ENCODE peak calls at places on chromosomes 7 and 10, in nine cellular contexts. One of them, this sample, is unnamed.

GRCh38 chr7:73668103-73668937 is 689 bp downstream of the VPS37D start:
- DNase-seq in PC-3: no peak
- DNase-seq in heart left ventricle: no peak
- DNase-seq in Peyer's patch: no peak
- DNase-seq in body of pancreas: no peak
- DNase-seq in GM23338: no peak
- DNase-seq in tibial artery: no peak
- DNase-seq in hepatocyte: peak; percentile 44
- DNase-seq in heart right ventricle: no peak
- DNase-seq in this sample: no peak

GRCh38 chr7:32062150-32062549 is 8.1 kb downstream of the PDE1C start:
- DNase-seq in Peyer's patch: peak; percentile 63
- DNase-seq in hepatocyte: peak; percentile 64
- DNase-seq in heart right ventricle: peak; percentile 37
- DNase-seq in heart left ventricle: peak; percentile 48
- DNase-seq in PC-3: peak; percentile 64
- DNase-seq in tibial artery: peak; percentile 82
- DNase-seq in GM23338: peak; percentile 87
- DNase-seq in body of pancreas: peak; percentile 31
- DNase-seq in this sample: no peak

GRCh38 chr10:30862486-30862885 is 169.2 kb downstream of the ZNF438 start:
- DNase-seq in heart right ventricle: no peak
- DNase-seq in PC-3: no peak
- DNase-seq in body of pancreas: no peak
- DNase-seq in tibial artery: no peak
- DNase-seq in hepatocyte: no peak
- DNase-seq in GM23338: no peak
- DNase-seq in heart left ventricle: no peak
- DNase-seq in Peyer's patch: no peak
- DNase-seq in this sample: no peak

GRCh38 chr7:132169730-132170129 is 406.5 kb downstream of the PLXNA4 start:
- DNase-seq in tibial artery: no peak
- DNase-seq in body of pancreas: no peak
- DNase-seq in hepatocyte: no peak
- DNase-seq in Peyer's patch: no peak
- DNase-seq in heart right ventricle: no peak
- DNase-seq in heart left ventricle: no peak
- DNase-seq in PC-3: no peak
- DNase-seq in GM23338: peak; percentile 49
- DNase-seq in this sample: no peak

GRCh38 chr7:42091461-42092229 is 145.4 kb downstream of the GLI3 start:
- DNase-seq in body of pancreas: no peak
- DNase-seq in heart right ventricle: no peak
- DNase-seq in PC-3: peak; percentile 81
- DNase-seq in tibial artery: no peak
- DNase-seq in hepatocyte: peak; percentile 66
- DNase-seq in Peyer's patch: no peak
- DNase-seq in GM23338: peak; percentile 89
- DNase-seq in heart left ventricle: no peak
- DNase-seq in this sample: no peak

GRCh38 chr10:48649349-48649944 is 35.2 kb upstream of the WDFY4 start:
- DNase-seq in heart left ventricle: no peak
- DNase-seq in Peyer's patch: no peak
- DNase-seq in GM23338: no peak
- DNase-seq in tibial artery: no peak
- DNase-seq in body of pancreas: no peak
- DNase-seq in heart right ventricle: no peak
- DNase-seq in hepatocyte: no peak
- DNase-seq in PC-3: no peak
- DNase-seq in this sample: no peak

GRCh38 chr10:62373995-62374861 is at the start of gene ZNF365:
- DNase-seq in PC-3: peak; percentile 89
- DNase-seq in body of pancreas: no peak
- DNase-seq in GM23338: peak; percentile 78
- DNase-seq in hepatocyte: peak; percentile 68
- DNase-seq in heart right ventricle: peak; percentile 25
- DNase-seq in tibial artery: peak; percentile 71
- DNase-seq in heart left ventricle: peak; percentile 35
- DNase-seq in Peyer's patch: no peak
- DNase-seq in this sample: no peak

GRCh38 chr10:69508738-69509340 is 57.6 kb downstream of the TSPAN15 start:
- DNase-seq in heart left ventricle: no peak
- DNase-seq in tibial artery: peak; percentile 58
- DNase-seq in heart right ventricle: no peak
- DNase-seq in body of pancreas: no peak
- DNase-seq in PC-3: no peak
- DNase-seq in hepatocyte: peak; percentile 2
- DNase-seq in Peyer's patch: peak; percentile 50
- DNase-seq in GM23338: no peak
- DNase-seq in this sample: no peak

GRCh38 chr7:39002755-39003154 is 25.0 kb downstream of the POU6F2 start:
- DNase-seq in Peyer's patch: no peak
- DNase-seq in heart right ventricle: no peak
- DNase-seq in hepatocyte: no peak
- DNase-seq in body of pancreas: no peak
- DNase-seq in tibial artery: no peak
- DNase-seq in GM23338: no peak
- DNase-seq in PC-3: no peak
- DNase-seq in heart left ventricle: no peak
- DNase-seq in this sample: no peak

GRCh38 chr7:113867325-113867724 is 51.5 kb downstream of the PPP1R3A start:
- DNase-seq in tibial artery: no peak
- DNase-seq in heart left ventricle: no peak
- DNase-seq in Peyer's patch: no peak
- DNase-seq in hepatocyte: no peak
- DNase-seq in heart right ventricle: no peak
- DNase-seq in GM23338: no peak
- DNase-seq in body of pancreas: no peak
- DNase-seq in PC-3: no peak
- DNase-seq in this sample: no peak

GRCh38 chr10:86392723-86393094 is 26.1 kb upstream of the GRID1 start:
- DNase-seq in PC-3: no peak
- DNase-seq in GM23338: no peak
- DNase-seq in heart right ventricle: no peak
- DNase-seq in heart left ventricle: no peak
- DNase-seq in body of pancreas: no peak
- DNase-seq in Peyer's patch: no peak
- DNase-seq in hepatocyte: no peak
- DNase-seq in tibial artery: no peak
- DNase-seq in this sample: no peak

GRCh38 chr7:35334511-35334910 is 80.6 kb upstream of the TBX20 start:
- DNase-seq in GM23338: no peak
- DNase-seq in heart left ventricle: no peak
- DNase-seq in PC-3: peak; percentile 57
- DNase-seq in tibial artery: no peak
- DNase-seq in hepatocyte: no peak
- DNase-seq in Peyer's patch: no peak
- DNase-seq in body of pancreas: no peak
- DNase-seq in heart right ventricle: no peak
- DNase-seq in this sample: no peak

GRCh38 chr10:80318742-80319141 is 29.3 kb upstream of the MAT1A start:
- DNase-seq in Peyer's patch: no peak
- DNase-seq in tibial artery: no peak
- DNase-seq in body of pancreas: no peak
- DNase-seq in hepatocyte: no peak
- DNase-seq in heart left ventricle: no peak
- DNase-seq in PC-3: no peak
- DNase-seq in heart right ventricle: no peak
- DNase-seq in GM23338: no peak
- DNase-seq in this sample: no peak

GRCh38 chr7:56007167-56007652 is 42.8 kb downstream of the NIPSNAP2 start:
- DNase-seq in tibial artery: no peak
- DNase-seq in PC-3: no peak
- DNase-seq in heart right ventricle: no peak
- DNase-seq in GM23338: no peak
- DNase-seq in heart left ventricle: no peak
- DNase-seq in body of pancreas: no peak
- DNase-seq in Peyer's patch: no peak
- DNase-seq in hepatocyte: peak; percentile 78
- DNase-seq in this sample: no peak

GRCh38 chr10:63707254-63707910 is 186.2 kb downstream of the REEP3 start:
- DNase-seq in heart right ventricle: peak; percentile 54
- DNase-seq in hepatocyte: peak; percentile 67
- DNase-seq in PC-3: peak; percentile 100
- DNase-seq in Peyer's patch: no peak
- DNase-seq in tibial artery: no peak
- DNase-seq in body of pancreas: peak; percentile 53
- DNase-seq in GM23338: no peak
- DNase-seq in heart left ventricle: no peak
- DNase-seq in this sample: no peak

GRCh38 chr10:103500481-103500880 is 7.0 kb downstream of the NEURL1 start:
- DNase-seq in tibial artery: peak; percentile 39
- DNase-seq in Peyer's patch: no peak
- DNase-seq in PC-3: no peak
- DNase-seq in hepatocyte: no peak
- DNase-seq in heart left ventricle: no peak
- DNase-seq in GM23338: no peak
- DNase-seq in body of pancreas: no peak
- DNase-seq in heart right ventricle: no peak
- DNase-seq in this sample: no peak
- H3K27me3 ChIP-seq in tibial artery: no peaks in the 10 kb centered on the region
- H3K27me3 ChIP-seq in Peyer's patch: no peaks in the 10 kb centered on the region
- H3K27me3 ChIP-seq in PC-3: peaks cover 3% of the 10 kb centered on the region
- H3K27me3 ChIP-seq in hepatocyte: peaks cover 16% of the 10 kb centered on the region
- H3K27me3 ChIP-seq in heart left ventricle: no peaks in the 10 kb centered on the region
- H3K27me3 ChIP-seq in GM23338: peaks cover 20% of the 10 kb centered on the region
- H3K27me3 ChIP-seq in body of pancreas: no peaks in the 10 kb centered on the region
- H3K27me3 ChIP-seq in heart right ventricle: no peaks in the 10 kb centered on the region
- H3K27me3 ChIP-seq in this sample: no peaks in the 10 kb centered on the region

DNA sequence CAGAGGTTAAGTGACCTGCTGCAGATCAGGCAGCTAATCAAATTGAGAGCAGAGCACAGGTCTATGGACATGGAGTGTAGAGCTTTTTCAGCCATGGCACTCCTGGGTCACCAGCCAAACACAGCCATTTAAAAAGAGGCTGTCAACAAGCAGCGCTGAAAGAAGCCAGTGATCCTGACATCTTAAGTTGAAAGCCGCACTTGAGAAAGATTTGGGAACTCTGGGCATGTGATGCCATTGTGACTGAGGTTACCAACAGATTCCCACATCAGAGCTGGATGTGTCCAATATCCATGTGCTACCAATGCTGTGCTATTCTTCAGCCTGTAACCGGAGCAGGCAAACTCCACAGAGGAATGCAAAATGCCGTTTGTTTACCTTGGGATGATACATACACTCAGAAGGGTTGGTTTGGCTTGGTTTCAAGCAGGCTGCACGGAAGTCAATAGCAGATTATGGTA is 56.2 kb upstream of the ABLIM1 start:
- DNase-seq in heart left ventricle: peak; percentile 73
- DNase-seq in GM23338: no peak
- DNase-seq in PC-3: peak; percentile 94
- DNase-seq in hepatocyte: peak; percentile 66
- DNase-seq in body of pancreas: no peak
- DNase-seq in Peyer's patch: no peak
- DNase-seq in tibial artery: no peak
- DNase-seq in heart right ventricle: peak; percentile 60
- DNase-seq in this sample: no peak
- H3K27ac ChIP-seq in heart left ventricle: peak overlapping the region; percentile 82
- H3K27ac ChIP-seq in GM23338: no peak overlapping the region
- H3K27ac ChIP-seq in PC-3: peak overlapping the region; percentile 71
- H3K27ac ChIP-seq in hepatocyte: no peak overlapping the region
- H3K27ac ChIP-seq in body of pancreas: no peak overlapping the region
- H3K27ac ChIP-seq in Peyer's patch: no peak overlapping the region
- H3K27ac ChIP-seq in tibial artery: peak overlapping the region; percentile 60
- H3K27ac ChIP-seq in heart right ventricle: peak overlapping the region; percentile 86
- H3K27ac ChIP-seq in this sample: no peak overlapping the region

GRCh38 chr7:105036217-105037168 is 22.5 kb downstream of the KMT2E start:
- DNase-seq in PC-3: no peak
- DNase-seq in body of pancreas: no peak
- DNase-seq in tibial artery: no peak
- DNase-seq in hepatocyte: no peak
- DNase-seq in heart left ventricle: no peak
- DNase-seq in GM23338: no peak
- DNase-seq in Peyer's patch: no peak
- DNase-seq in heart right ventricle: no peak
- DNase-seq in this sample: no peak

GRCh38 chr7:105030447-105030846 is 16.4 kb downstream of the KMT2E start:
- DNase-seq in GM23338: no peak
- DNase-seq in body of pancreas: no peak
- DNase-seq in tibial artery: no peak
- DNase-seq in Peyer's patch: no peak
- DNase-seq in hepatocyte: no peak
- DNase-seq in PC-3: no peak
- DNase-seq in heart left ventricle: no peak
- DNase-seq in heart right ventricle: no peak
- DNase-seq in this sample: no peak

GRCh38 chr7:105032553-105033214 is 18.7 kb downstream of the KMT2E start:
- DNase-seq in GM23338: no peak
- DNase-seq in heart left ventricle: no peak
- DNase-seq in Peyer's patch: no peak
- DNase-seq in body of pancreas: no peak
- DNase-seq in PC-3: no peak
- DNase-seq in tibial artery: no peak
- DNase-seq in hepatocyte: no peak
- DNase-seq in heart right ventricle: no peak
- DNase-seq in this sample: no peak

GRCh38 chr7:105037319-105037718 is 23.3 kb downstream of the KMT2E start:
- DNase-seq in tibial artery: no peak
- DNase-seq in heart right ventricle: no peak
- DNase-seq in PC-3: no peak
- DNase-seq in hepatocyte: no peak
- DNase-seq in Peyer's patch: no peak
- DNase-seq in body of pancreas: no peak
- DNase-seq in GM23338: no peak
- DNase-seq in heart left ventricle: no peak
- DNase-seq in this sample: no peak

DNA sequence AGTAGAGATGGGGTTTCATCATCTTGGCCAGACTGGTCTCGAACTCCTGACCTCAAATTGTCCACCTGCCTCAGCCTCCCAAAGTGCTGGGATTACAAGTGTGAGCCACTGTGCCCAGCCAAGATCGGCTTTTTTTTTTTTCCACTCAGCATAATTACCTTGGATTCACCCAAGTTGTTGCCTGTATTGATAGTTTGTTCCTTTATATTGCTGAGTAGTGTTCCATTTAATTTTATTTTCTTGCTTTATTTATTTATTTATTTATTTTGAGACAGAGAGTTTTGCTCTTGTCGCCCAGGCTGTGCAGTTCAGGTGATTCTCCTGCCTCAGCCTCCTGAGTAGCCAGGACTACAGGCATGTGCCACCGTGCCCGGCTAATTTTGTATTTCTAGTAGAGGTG is 21.3 kb downstream of the KMT2E start:
- DNase-seq in tibial artery: no peak
- DNase-seq in GM23338: no peak
- DNase-seq in body of pancreas: no peak
- DNase-seq in heart left ventricle: no peak
- DNase-seq in PC-3: no peak
- DNase-seq in heart right ventricle: no peak
- DNase-seq in Peyer's patch: no peak
- DNase-seq in hepatocyte: no peak
- DNase-seq in this sample: no peak
- H3K4me1 ChIP-seq in tibial artery: no peaks in the 10 kb centered on the region
- H3K4me1 ChIP-seq in GM23338: no peaks in the 10 kb centered on the region
- H3K4me1 ChIP-seq in body of pancreas: peaks cover 82% of the 10 kb centered on the region
- H3K4me1 ChIP-seq in heart left ventricle: peaks cover 58% of the 10 kb centered on the region
- H3K4me1 ChIP-seq in PC-3: peaks cover 4% of the 10 kb centered on the region
- H3K4me1 ChIP-seq in heart right ventricle: peaks cover 85% of the 10 kb centered on the region
- H3K4me1 ChIP-seq in Peyer's patch: peaks cover 6% of the 10 kb centered on the region
- H3K4me1 ChIP-seq in hepatocyte: peaks cover 3% of the 10 kb centered on the region
- H3K4me1 ChIP-seq in this sample: peaks cover 15% of the 10 kb centered on the region

GRCh38 chr10:59025981-59026730 is 150.3 kb upstream of the PHYHIPL start:
- DNase-seq in hepatocyte: peak; percentile 18
- DNase-seq in heart right ventricle: no peak
- DNase-seq in PC-3: no peak
- DNase-seq in heart left ventricle: no peak
- DNase-seq in GM23338: no peak
- DNase-seq in body of pancreas: no peak
- DNase-seq in tibial artery: no peak
- DNase-seq in Peyer's patch: no peak
- DNase-seq in this sample: no peak
- H3K27me3 ChIP-seq in hepatocyte: no peaks in the 10 kb centered on the region
- H3K27me3 ChIP-seq in heart right ventricle: no peaks in the 10 kb centered on the region
- H3K27me3 ChIP-seq in PC-3: peaks cover 26% of the 10 kb centered on the region
- H3K27me3 ChIP-seq in heart left ventricle: no peaks in the 10 kb centered on the region
- H3K27me3 ChIP-seq in GM23338: no peaks in the 10 kb centered on the region
- H3K27me3 ChIP-seq in body of pancreas: no peaks in the 10 kb centered on the region
- H3K27me3 ChIP-seq in tibial artery: no peaks in the 10 kb centered on the region
- H3K27me3 ChIP-seq in Peyer's patch: no peaks in the 10 kb centered on the region
- H3K27me3 ChIP-seq in this sample: no peaks in the 10 kb centered on the region